ENCODE peak calls at places on chromosomes 13 and 19, in eight cellular contexts. I is A673, Y is left ventricle myocardium inferior, Q is fibroblast of lung, M is left lung, S is cardiac muscle cell, G is H1, T is osteoblast. A is an unnamed sample. For H3K4me1 and H3K36me3, the result is how much of the 10 kb centered on the place peaks cover.

GRCh38 chr13:60261432-60262351 is 98.0 kb upstream of the DIAPH3 start:
- DNase-seq in T (no peak), I (no peak), M (no peak), Q (no peak), S (no peak), G (no peak), Y (no peak), A (no peak)

GRCh38 chr19:51473009-51473707 is 5.2 kb upstream of the CEACAM18 start:
- DNase-seq in T (peak), G (peak), M (no peak), I (peak), Y (peak), S (peak), Q (peak), A (peak)

GRCh38 chr13:59681630-59682311 is 482.0 kb downstream of the DIAPH3 start:
- DNase-seq in G (no peak), T (no peak), Q (no peak), Y (no peak), I (no peak), S (no peak), M (no peak), A (no peak)

GRCh38 chr13:22944378-22944777 is 236.4 kb upstream of the SGCG start:
- DNase-seq in Q (no peak), T (no peak), M (no peak), G (no peak), Y (no peak), I (peak), S (no peak), A (no peak)

GRCh38 chr13:25819856-25820530 is 231.8 kb downstream of the SHISA2 start:
- DNase-seq in T (no peak), I (no peak), S (no peak), M (no peak), Q (peak), Y (no peak), G (no peak), A (no peak)

GRCh38 chr13:68736961-68737360 is 1370.7 kb upstream of the ATXN8OS start:
- DNase-seq in Q (peak), Y (no peak), I (no peak), M (no peak), S (no peak), G (no peak), T (no peak), A (no peak)

GRCh38 chr13:58933475-58933874 is 1230.3 kb downstream of the DIAPH3 start:
- DNase-seq in Y (no peak), I (no peak), Q (no peak), M (no peak), G (no peak), T (no peak), S (no peak), A (no peak)

GRCh38 chr13:30396434-30397075 is 25.7 kb upstream of the UBE2L5 start:
- DNase-seq in S (peak), Y (no peak), I (peak), G (no peak), T (no peak), M (no peak), Q (peak), A (no peak)

GRCh38 chr19:45539460-45539859 is 32.2 kb downstream of the VASP start:
- DNase-seq in S (no peak), M (no peak), Y (no peak), T (no peak), G (no peak), I (no peak), Q (no peak), A (no peak)

GRCh38 chr13:99969934-99970760 is 1.4 kb downstream of the ZIC5 start:
- DNase-seq in Y (no peak), I (peak), M (peak), G (peak), Q (peak), T (peak), S (no peak), A (peak)

GRCh38 chr13:42836930-42837329 is 55.5 kb downstream of the FAM216B start:
- DNase-seq in I (peak), Y (no peak), Q (peak), S (peak), G (no peak), M (no peak), T (peak), A (peak)

GRCh38 chr13:109867766-109868165 is 81.4 kb upstream of the IRS2 start:
- DNase-seq in Y (no peak), I (no peak), T (no peak), Q (no peak), G (no peak), S (peak), M (no peak), A (no peak)

GRCh38 chr19:12985049-12985776 is 10.1 kb upstream of the NFIX start:
- DNase-seq in G (no peak), Q (peak), Y (peak), S (no peak), M (no peak), T (peak), I (no peak), A (no peak)

GRCh38 chr19:5751709-5752108 is 31.3 kb downstream of the CATSPERD start:
- DNase-seq in T (no peak), I (no peak), Y (no peak), S (no peak), M (no peak), Q (no peak), G (no peak), A (no peak)

GRCh38 chr13:74573654-74574053 is 439.4 kb upstream of the KLF12 start:
- DNase-seq in M (no peak), T (no peak), Y (peak), G (peak), S (peak), Q (no peak), I (no peak), A (peak)

GRCh38 chr13:36536546-36536945 is 104.3 kb downstream of the CCNA1 start:
- DNase-seq in T (no peak), Y (no peak), S (no peak), Q (peak), G (no peak), I (no peak), M (no peak), A (no peak)

GRCh38 chr13:97629601-97630272 is 195.8 kb downstream of the RAP2A start:
- DNase-seq in G (no peak), I (no peak), M (peak), T (no peak), Y (no peak), S (no peak), Q (no peak), A (no peak)

GRCh38 chr13:99796175-99796819 is 175.3 kb downstream of the ZIC5 start:
- DNase-seq in Y (no peak), S (peak), T (no peak), M (no peak), Q (peak), G (peak), I (peak), A (peak)

GRCh38 chr19:14450168-14450874 is 17.2 kb downstream of the PKN1 start:
- DNase-seq in I (peak), T (peak), G (peak), Y (no peak), Q (no peak), M (peak), S (no peak), A (peak)

GRCh38 chr19:9878511-9879196 is 43.5 kb downstream of the PIN1 start:
- DNase-seq in G (no peak), Q (no peak), S (peak), T (no peak), I (no peak), M (no peak), Y (no peak), A (no peak)

GRCh38 chr19:5434970-5435641 is 20.1 kb upstream of the ZNRF4 start:
- DNase-seq in S (peak), G (no peak), M (no peak), Y (no peak), T (peak), Q (peak), I (peak), A (peak)

GRCh38 chr13:113401452-113402415 is 37.8 kb upstream of the GRTP1 start:
- DNase-seq in S (no peak), M (peak), Y (no peak), T (peak), Q (no peak), G (no peak), I (no peak), A (no peak)

GRCh38 chr19:55348317-55349034 is 6.0 kb downstream of the COX6B2 start:
- DNase-seq in I (no peak), Q (no peak), M (no peak), S (no peak), Y (no peak), G (peak), T (no peak), A (no peak)

GRCh38 chr19:29660835-29661234 is 4.4 kb upstream of the PLEKHF1 start:
- DNase-seq in M (no peak), I (no peak), T (no peak), Q (no peak), Y (no peak), S (peak), G (no peak), A (no peak)

GRCh38 chr13:112204881-112205327 is 138.0 kb downstream of the SOX1 start:
- DNase-seq in Q (no peak), M (no peak), T (no peak), Y (peak), S (no peak), I (no peak), G (peak), A (no peak)

GRCh38 chr19:58428617-58429016 is 11.3 kb downstream of the ZNF132 start:
- DNase-seq in G (no peak), Y (no peak), Q (no peak), I (no peak), T (no peak), M (no peak), S (no peak), A (no peak)

GRCh38 chr13:99258210-99258860 is at the start of gene GPR18:
- DNase-seq in T (no peak), I (peak), G (no peak), Q (no peak), M (no peak), Y (no peak), S (no peak), A (no peak)

GRCh38 chr13:27712421-27712820 is 79.9 kb upstream of the GSX1 start:
- DNase-seq in T (no peak), S (peak), M (no peak), G (no peak), I (peak), Q (no peak), Y (no peak), A (peak)

GRCh38 chr19:18796239-18796638 is 5.1 kb upstream of the COMP start:
- DNase-seq in I (no peak), G (no peak), M (no peak), T (peak), Y (no peak), Q (no peak), S (no peak), A (no peak)

GRCh38 chr13:109509154-109509905 is 277.1 kb downstream of the IRS2 start:
- DNase-seq in Y (no peak), T (no peak), M (no peak), G (no peak), Q (peak), I (no peak), S (peak), A (no peak)

GRCh38 chr19:12543855-12544254 is 7.4 kb downstream of the ZNF564 start:
- DNase-seq in T (no peak), I (no peak), G (no peak), Q (peak), S (peak), Y (no peak), M (no peak), A (no peak)

GRCh38 chr13:70905035-70905434 is 796.8 kb upstream of the KLHL1 start:
- DNase-seq in Q (peak), I (no peak), Y (no peak), G (no peak), S (peak), T (no peak), M (no peak), A (no peak)

GRCh38 chr19:47469419-47469700 is 2.3 kb downstream of the SLC8A2 start:
- DNase-seq in M (peak), G (no peak), S (no peak), I (no peak), Y (no peak), Q (no peak), T (no peak), A (no peak)

GRCh38 chr13:30866692-30867669 is 39.1 kb upstream of the MEDAG start:
- DNase-seq in S (no peak), G (no peak), T (no peak), Y (no peak), Q (no peak), I (no peak), M (no peak), A (no peak)

GRCh38 chr13:24161010-24161775 is 673 bp downstream of the SPATA13 start:
- DNase-seq in M (peak), G (peak), T (peak), S (no peak), Y (no peak), Q (peak), I (peak), A (peak)

GRCh38 chr19:51333836-51334460 is 8.0 kb downstream of the VSIG10L start:
- DNase-seq in S (no peak), Q (no peak), G (no peak), M (no peak), T (peak), Y (no peak), I (peak), A (no peak)

GRCh38 chr13:105798541-105798940 is 736.9 kb downstream of the EFNB2 start:
- DNase-seq in T (no peak), M (no peak), Y (no peak), G (no peak), I (no peak), Q (no peak), S (no peak), A (no peak)

DNA sequence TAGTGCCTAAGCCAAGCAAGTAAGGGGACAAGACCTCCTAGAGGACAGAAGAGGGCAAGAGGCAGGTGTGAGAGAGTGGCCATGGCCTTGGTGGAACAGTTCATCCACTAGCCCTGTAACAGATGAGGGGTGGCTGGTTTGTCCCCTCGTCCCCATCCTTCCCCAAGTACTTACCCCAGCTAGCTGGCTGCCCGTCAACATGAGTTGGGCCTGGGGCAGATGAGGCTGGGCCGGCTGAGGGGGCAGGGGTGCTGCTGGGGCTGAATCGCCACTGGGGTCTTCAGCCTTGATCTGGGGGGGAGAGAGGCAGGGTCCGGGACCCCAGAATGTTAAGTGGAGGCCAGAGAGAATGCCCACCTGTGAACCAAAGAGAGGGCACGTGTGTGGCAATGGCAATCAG is 15.2 kb downstream of the POU2F2 start:
- DNase-seq in T (peak), I (no peak), M (no peak), Q (no peak), G (no peak), S (no peak), Y (no peak), A (no peak)
- H3K4me1 ChIP-seq in T (under half), I (under half), M (under half), Q (under half), G (under half), S (under half), Y (under half), A (under half)

GRCh38 chr19:35931874-35932202 is 4.3 kb upstream of the LRFN3 start:
- DNase-seq in I (no peak), G (no peak), Y (no peak), S (no peak), Q (no peak), M (no peak), T (no peak), A (no peak)

GRCh38 chr19:35928507-35928906 is 7.7 kb upstream of the LRFN3 start:
- DNase-seq in Y (no peak), T (peak), M (peak), S (no peak), G (no peak), I (no peak), Q (no peak), A (no peak)

GRCh38 chr19:35935911-35936737 is at the start of gene LRFN3:
- DNase-seq in Y (peak), M (peak), S (peak), I (peak), G (peak), Q (peak), T (peak), A (peak)

GRCh38 chr19:35931161-35931873 is 4.9 kb upstream of the LRFN3 start:
- DNase-seq in G (peak), S (peak), T (peak), I (peak), M (peak), Y (peak), Q (peak), A (peak)

DNA sequence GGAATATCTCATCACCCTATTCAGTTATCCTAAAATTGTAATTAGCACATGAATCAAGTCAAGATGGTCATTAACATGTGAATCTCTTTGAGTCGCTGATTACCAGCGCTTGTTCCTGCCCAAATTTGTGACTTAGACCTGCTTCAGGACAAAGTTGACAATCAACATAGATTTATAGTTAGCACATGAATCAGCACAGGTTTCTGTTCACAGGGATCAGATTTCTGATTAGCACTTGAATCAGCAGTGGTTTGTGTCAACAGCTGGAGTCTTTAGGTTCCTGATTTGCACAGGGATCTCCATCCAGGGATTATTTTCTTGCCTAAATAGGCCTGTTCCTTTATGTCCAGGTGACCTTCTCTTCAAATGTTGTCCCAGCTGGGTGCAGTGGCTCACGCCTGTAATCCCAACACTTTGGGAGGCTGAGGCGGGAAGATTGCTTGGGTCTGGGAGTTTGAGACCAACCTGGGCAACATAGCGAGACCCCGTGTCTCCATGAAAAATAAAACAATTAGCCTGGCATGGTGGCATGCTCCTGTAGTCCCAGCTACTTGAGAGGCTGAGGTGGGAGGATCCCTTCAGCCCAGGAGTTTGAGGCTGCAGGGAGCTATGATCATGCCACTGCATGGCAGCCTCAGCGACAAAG is 3.8 kb upstream of the LRFN3 start:
- DNase-seq in G (no peak), Y (no peak), M (peak), T (no peak), I (no peak), Q (no peak), S (no peak), A (no peak)
- H3K4me3 ChIP-seq in G (peak), Y (no peak), M (no peak), T (no peak), I (no peak), Q (no peak), S (no peak), A (no peak)

DNA sequence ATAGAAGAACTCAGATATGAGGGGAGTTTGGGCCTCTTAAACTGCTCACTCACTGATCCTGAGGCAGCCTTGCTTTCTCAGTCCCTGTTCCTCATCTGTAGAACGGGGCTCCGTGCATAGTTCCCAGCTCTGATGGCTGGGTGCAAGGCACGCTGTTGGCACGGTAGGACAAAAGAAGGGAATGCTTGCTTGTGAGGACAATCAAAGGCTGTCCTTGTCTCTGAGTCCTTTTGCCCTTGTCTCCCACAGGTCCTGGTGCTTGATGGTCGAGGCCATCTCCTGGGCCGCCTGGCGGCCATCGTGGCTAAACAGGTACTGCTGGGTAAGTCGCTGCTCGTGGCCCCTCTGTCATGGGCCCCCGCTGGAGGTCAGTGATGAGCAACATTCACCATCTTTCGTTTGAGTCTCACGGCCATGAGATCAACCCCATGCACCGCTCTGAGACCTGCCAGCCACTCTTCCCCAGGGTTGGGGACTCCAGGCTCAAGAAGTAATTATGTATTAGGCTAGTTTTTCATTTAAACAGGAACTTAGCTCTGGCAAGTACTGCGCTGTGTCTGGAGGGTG is 2.3 kb downstream of the RPL13A start:
- DNase-seq in Y (no peak), S (no peak), M (no peak), I (no peak), T (no peak), G (no peak), Q (no peak), A (peak)
- H3K36me3 ChIP-seq in Y (under half), S (under half), M (under half), I (half or more), T (under half), G (under half), Q (under half), A (under half)

DNA sequence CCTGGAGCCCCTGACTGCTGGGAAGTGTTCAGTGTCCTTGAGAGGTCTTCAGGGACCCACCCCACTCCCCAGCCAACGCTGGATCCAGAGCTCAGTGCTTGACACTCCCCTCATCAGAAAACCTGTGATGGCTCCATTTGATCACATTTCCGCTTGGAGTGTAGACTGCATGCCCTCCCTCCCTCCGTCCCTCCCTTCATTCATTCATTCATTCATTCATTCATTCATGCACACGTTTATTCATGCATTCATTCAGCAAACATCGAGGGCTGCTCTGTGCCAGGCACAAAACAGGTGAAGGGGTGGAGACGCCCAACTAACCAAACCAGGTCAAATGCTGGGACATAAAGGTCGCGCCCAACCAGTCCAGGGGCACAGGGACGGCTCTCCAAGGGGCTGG is 13.7 kb downstream of the PGLS start:
- DNase-seq in Y (no peak), S (no peak), G (no peak), M (no peak), I (no peak), T (no peak), Q (no peak), A (no peak)
- H3K4me1 ChIP-seq in Y (under half), S (under half), G (under half), M (under half), I (under half), T (under half), Q (under half), A (under half)

DNA sequence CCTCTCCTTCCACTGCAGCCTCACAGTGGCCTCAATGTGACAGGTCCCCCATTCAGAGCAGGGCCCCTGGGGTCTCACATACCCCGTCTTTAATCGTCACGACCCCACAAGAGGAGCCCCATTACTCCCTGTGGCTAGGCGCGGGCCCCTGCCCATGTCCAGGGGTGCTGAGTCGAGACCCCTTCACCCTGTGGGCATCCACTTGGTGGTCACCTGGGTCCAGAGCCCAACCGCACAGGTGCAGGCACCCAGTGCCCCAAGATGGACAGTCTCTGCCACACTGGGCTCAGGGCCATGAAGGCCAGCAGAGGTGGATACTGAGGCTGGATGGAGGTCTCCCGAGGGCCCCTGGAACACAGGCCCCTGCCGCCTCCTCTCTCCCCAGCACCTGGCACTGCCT is 3.0 kb downstream of the TMEM259 start:
- DNase-seq in S (no peak), Q (no peak), Y (peak), G (no peak), I (no peak), T (no peak), M (peak), A (no peak)
- H3K4me3 ChIP-seq in S (no peak), Q (no peak), Y (peak), G (no peak), I (no peak), T (no peak), M (no peak), A (no peak)

A was measured in adrenal gland.